ENCODE peak calls at places on chromosomes 12 and 14, in nine cellular contexts. B is ascending aorta; G is activated T-cell treated with anti-CD3 and anti-CD28 coated beads for 24 hours; R is stimulated activated CD4-positive, alpha-beta T cell treated with anti-CD3 and anti-CD28 coated beads, Interleukin-12 subunit alpha, Interleukin-12 subunit beta, amount 100 ng/mL, for 4 hours; F is AG09319; V is T47D; M is activated T-helper 1 cell treated with Interleukin-2 at 50 U/mL for 16 hours; A is bronchial epithelial cell; Y is EH. C is an unnamed sample.

GRCh38 chr14:60102389-60102788 is 10.7 kb downstream of the PCNX4 start:
- DNase-seq in B (no peak), G (no peak), R (no peak), F (peak), V (no peak), M (no peak), A (peak), Y (peak), C (no peak)

GRCh38 chr14:94051115-94051514 is 25.0 kb downstream of the OTUB2 start:
- DNase-seq in B (no peak), G (no peak), R (no peak), F (no peak), V (no peak), M (no peak), A (peak), Y (peak), C (no peak)

GRCh38 chr12:823043-823698 is 70.8 kb downstream of the WNK1 start:
- DNase-seq in B (no peak), G (no peak), R (no peak), F (no peak), V (no peak), M (no peak), A (no peak), Y (no peak), C (no peak)

GRCh38 chr12:109165599-109165998 is 49.2 kb downstream of the ACACB start:
- DNase-seq in B (no peak), G (no peak), R (no peak), F (no peak), V (no peak), M (no peak), A (peak), Y (no peak), C (no peak)

GRCh38 chr12:15899282-15899870 is 11.8 kb upstream of the DERA start:
- DNase-seq in B (no peak), G (no peak), R (no peak), F (no peak), V (no peak), M (no peak), A (peak), Y (peak), C (no peak)

GRCh38 chr12:1518486-1518762 is 76.0 kb downstream of the FBXL14 start:
- DNase-seq in B (no peak), G (no peak), R (no peak), F (no peak), V (no peak), M (no peak), A (no peak), Y (no peak), C (no peak)

GRCh38 chr12:119512772-119513497 is 80.6 kb upstream of the TMEM233 start:
- DNase-seq in B (no peak), G (no peak), R (no peak), F (no peak), V (peak), M (no peak), A (no peak), Y (peak), C (no peak)

GRCh38 chr12:57811028-57811755 is 7.3 kb downstream of the AVIL start:
- DNase-seq in B (no peak), G (no peak), R (no peak), F (no peak), V (no peak), M (no peak), A (no peak), Y (no peak), C (no peak)

GRCh38 chr14:96501383-96501745 is 818 bp upstream of the PAPOLA start:
- DNase-seq in B (no peak), G (peak), R (peak), F (no peak), V (peak), M (no peak), A (no peak), Y (no peak), C (peak)

GRCh38 chr12:50924439-50925341 is 27.7 kb upstream of the HIGD1C start:
- DNase-seq in B (peak), G (no peak), R (no peak), F (peak), V (peak), M (no peak), A (peak), Y (peak), C (peak)

GRCh38 chr14:88821888-88822287 is 2.6 kb upstream of the TTC8 start:
- DNase-seq in B (no peak), G (no peak), R (no peak), F (no peak), V (no peak), M (no peak), A (no peak), Y (no peak), C (no peak)

GRCh38 chr12:108638141-108638823 is 4.6 kb upstream of the SELPLG start:
- DNase-seq in B (no peak), G (no peak), R (no peak), F (no peak), V (no peak), M (no peak), A (no peak), Y (no peak), C (no peak)

GRCh38 chr14:89912667-89913211 is 41.8 kb downstream of the EFCAB11 start:
- DNase-seq in B (no peak), G (no peak), R (no peak), F (peak), V (no peak), M (no peak), A (peak), Y (peak), C (no peak)

GRCh38 chr12:47222960-47223847 is 143.4 kb upstream of the AMIGO2 start:
- DNase-seq in B (no peak), G (no peak), R (no peak), F (no peak), V (no peak), M (no peak), A (no peak), Y (no peak), C (no peak)

GRCh38 chr12:12477532-12477890 is 85.2 kb downstream of the DUSP16 start:
- DNase-seq in B (no peak), G (no peak), R (no peak), F (no peak), V (no peak), M (no peak), A (no peak), Y (no peak), C (no peak)

GRCh38 chr12:3641428-3641883 is 111.5 kb downstream of the CRACR2A start:
- DNase-seq in B (no peak), G (no peak), R (no peak), F (no peak), V (no peak), M (no peak), A (peak), Y (peak), C (no peak)

GRCh38 chr12:121764808-121765207 is 28.7 kb downstream of the RHOF start:
- DNase-seq in B (no peak), G (no peak), R (no peak), F (no peak), V (no peak), M (no peak), A (no peak), Y (no peak), C (no peak)

GRCh38 chr12:28998662-28999120 is 150.4 kb upstream of the FAR2 start:
- DNase-seq in B (no peak), G (no peak), R (no peak), F (peak), V (peak), M (no peak), A (peak), Y (peak), C (no peak)

GRCh38 chr12:52044284-52044983 is 6.8 kb upstream of the NR4A1 start:
- DNase-seq in B (peak), G (no peak), R (no peak), F (peak), V (no peak), M (no peak), A (no peak), Y (peak), C (no peak)

GRCh38 chr12:12357697-12358476 is 1.0 kb downstream of the BORCS5 start:
- DNase-seq in B (no peak), G (no peak), R (no peak), F (no peak), V (no peak), M (no peak), A (no peak), Y (peak), C (no peak)

GRCh38 chr12:131770120-131770519 is 58.1 kb upstream of the MMP17 start:
- DNase-seq in B (no peak), G (no peak), R (no peak), F (no peak), V (no peak), M (no peak), A (no peak), Y (no peak), C (no peak)

GRCh38 chr14:93716410-93717221 is 71.7 kb downstream of the PRIMA1 start:
- DNase-seq in B (no peak), G (no peak), R (no peak), F (no peak), V (no peak), M (no peak), A (no peak), Y (no peak), C (no peak)

GRCh38 chr12:76346798-76347420 is 1.3 kb downstream of the BBS10 start:
- DNase-seq in B (no peak), G (no peak), R (no peak), F (peak), V (no peak), M (no peak), A (peak), Y (peak), C (no peak)

GRCh38 chr14:41235466-41235865 is 371.2 kb upstream of the LRFN5 start:
- DNase-seq in B (no peak), G (no peak), R (no peak), F (no peak), V (no peak), M (no peak), A (no peak), Y (no peak), C (no peak)